ENCODE peak calls at places on chromosomes 2 and 18, in four cellular contexts. X, A, P and Z are unnamed samples.

GRCh38 chr2:241279413-241279812 is 36.1 kb downstream of the HDLBP start:
- DNase-seq in X (no peak), A (no peak), P (no peak), Z (no peak)

GRCh38 chr2:40300391-40300790 is 151.5 kb downstream of the SLC8A1 start:
- DNase-seq in X (no peak), A (no peak), P (no peak), Z (no peak)

GRCh38 chr2:240813231-240813921 is 6.6 kb downstream of the KIF1A start:
- DNase-seq in X (no peak), A (no peak), P (no peak), Z (no peak)

GRCh38 chr2:26934335-26934724 is 36.1 kb upstream of the MAPRE3 start:
- DNase-seq in X (no peak), A (no peak), P (no peak), Z (no peak)

GRCh38 chr2:122736279-122736678 is 980.8 kb downstream of the TSN start:
- DNase-seq in X (no peak), A (peak; percentile 3), P (no peak), Z (no peak)

GRCh38 chr2:241945311-241945710 is 75.8 kb downstream of the RTP5 start:
- DNase-seq in X (no peak), A (no peak), P (no peak), Z (no peak)

GRCh38 chr2:30503007-30503691 is 56.1 kb downstream of the LCLAT1 start:
- DNase-seq in X (no peak), A (peak; percentile 24), P (no peak), Z (no peak)

GRCh38 chr18:60649816-60650215 is 277.2 kb upstream of the MC4R start:
- DNase-seq in X (no peak), A (no peak), P (no peak), Z (no peak)

GRCh38 chr2:99775585-99775984 is 285.8 kb upstream of the REV1 start:
- DNase-seq in X (no peak), A (peak; percentile 59), P (no peak), Z (no peak)

GRCh38 chr2:71782323-71782722 is 329.0 kb downstream of the DYSF start:
- DNase-seq in X (no peak), A (no peak), P (no peak), Z (no peak)

GRCh38 chr2:224175538-224175937 is 136.5 kb upstream of the SERPINE2 start:
- DNase-seq in X (no peak), A (no peak), P (no peak), Z (no peak)

GRCh38 chr2:25920786-25921390 is 42.6 kb upstream of the ASXL2 start:
- DNase-seq in X (peak; percentile 26), A (no peak), P (no peak), Z (no peak)

GRCh38 chr2:150520887-150521664 is 33.6 kb upstream of the RND3 start:
- DNase-seq in X (no peak), A (peak; percentile 75), P (no peak), Z (no peak)

GRCh38 chr2:48088994-48089393 is 182.7 kb upstream of the FBXO11 start:
- DNase-seq in X (no peak), A (no peak), P (no peak), Z (no peak)

GRCh38 chr2:25323042-25323514 is 18.6 kb downstream of the DNMT3A start:
- DNase-seq in X (no peak), A (peak; percentile 22), P (no peak), Z (no peak)

GRCh38 chr2:146365041-146365440 is 1479.8 kb upstream of the ACVR2A start:
- DNase-seq in X (no peak), A (no peak), P (no peak), Z (no peak)

GRCh38 chr2:241011751-241012510 is 13.5 kb downstream of the SNED1 start:
- DNase-seq in X (peak; percentile 74), A (no peak), P (no peak), Z (peak; percentile 72)

GRCh38 chr2:58039170-58039611 is 7.4 kb upstream of the VRK2 start:
- DNase-seq in X (no peak), A (peak; percentile 46), P (no peak), Z (no peak)

GRCh38 chr2:54845514-54845913 is 122.1 kb downstream of the EML6 start:
- DNase-seq in X (no peak), A (peak; percentile 17), P (no peak), Z (no peak)

GRCh38 chr2:45000341-45000901 is 8.8 kb downstream of the SIX2 start:
- DNase-seq in X (no peak), A (no peak), P (no peak), Z (no peak)

GRCh38 chr2:17588031-17588430 is 47.5 kb downstream of the VSNL1 start:
- DNase-seq in X (no peak), A (no peak), P (no peak), Z (no peak)

GRCh38 chr2:9347411-9347853 is 75.9 kb downstream of the ITGB1BP1 start:
- DNase-seq in X (no peak), A (peak; percentile 94), P (no peak), Z (no peak)

GRCh38 chr2:133498615-133499585 is 69.4 kb downstream of the NCKAP5 start:
- DNase-seq in X (no peak), A (no peak), P (no peak), Z (no peak)

GRCh38 chr2:43317680-43318079 is 91.3 kb upstream of the ZFP36L2 start:
- DNase-seq in X (no peak), A (no peak), P (no peak), Z (no peak)
- TF ChIP-seq CTCF in X (no peak), A (no peak), P (no peak), Z (no peak)

GRCh38 chr2:70460333-70460732 is 93.3 kb downstream of the TGFA start:
- DNase-seq in X (no peak), A (no peak), P (no peak), Z (no peak)
- TF ChIP-seq CTCF in X (no peak), A (no peak), P (no peak), Z (no peak)

DNA sequence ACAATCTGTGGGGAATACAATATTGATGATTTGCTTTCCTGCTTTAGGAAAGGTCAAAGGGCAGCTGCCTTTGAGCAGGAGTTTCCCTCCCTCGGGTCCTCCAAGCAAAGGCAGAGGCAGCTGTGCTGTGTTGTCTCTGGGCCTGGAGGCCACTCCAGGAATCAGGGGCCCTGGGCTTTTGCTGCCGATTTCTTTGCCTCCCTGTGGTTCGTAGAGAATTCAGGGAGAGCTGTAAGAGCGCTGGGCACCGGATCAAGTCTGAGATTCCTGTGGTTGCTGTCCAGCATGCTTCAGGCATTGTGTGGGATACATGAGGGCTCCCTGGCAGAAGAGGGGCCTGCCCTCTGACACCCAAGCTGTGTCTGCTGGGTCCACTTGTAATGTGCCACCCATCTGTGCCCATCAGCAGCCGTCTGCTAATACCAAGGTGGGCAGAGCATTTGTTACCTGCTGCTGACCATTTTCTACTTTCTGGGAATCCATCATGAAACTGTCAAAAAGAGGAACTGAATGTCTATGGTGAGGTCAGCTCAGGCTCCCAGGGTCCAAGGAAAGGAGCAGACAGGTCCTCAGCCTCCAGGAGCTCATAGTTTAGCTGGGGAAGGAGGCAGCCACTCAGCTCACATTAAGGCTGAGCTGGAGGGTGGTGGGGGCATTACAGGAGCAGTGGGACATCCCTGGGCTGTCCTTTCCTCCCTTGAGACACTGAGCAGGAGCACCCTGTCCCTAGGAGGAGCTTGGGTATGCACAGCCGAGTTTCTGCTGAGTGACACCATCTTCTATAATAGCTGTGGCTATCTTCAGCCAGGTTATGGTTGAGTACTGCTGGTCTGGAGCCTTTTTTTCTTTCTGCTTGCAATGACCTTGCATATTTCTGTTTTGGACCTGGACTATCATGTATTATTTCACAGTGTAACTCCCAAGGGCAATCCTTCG is 68.5 kb downstream of the CTIF start:
- DNase-seq in X (peak; percentile 75), A (peak; percentile 92), P (no peak), Z (no peak)
- TF ChIP-seq CTCF in X (no peak), A (peak; percentile 4), P (no peak), Z (peak; percentile 26)

DNA sequence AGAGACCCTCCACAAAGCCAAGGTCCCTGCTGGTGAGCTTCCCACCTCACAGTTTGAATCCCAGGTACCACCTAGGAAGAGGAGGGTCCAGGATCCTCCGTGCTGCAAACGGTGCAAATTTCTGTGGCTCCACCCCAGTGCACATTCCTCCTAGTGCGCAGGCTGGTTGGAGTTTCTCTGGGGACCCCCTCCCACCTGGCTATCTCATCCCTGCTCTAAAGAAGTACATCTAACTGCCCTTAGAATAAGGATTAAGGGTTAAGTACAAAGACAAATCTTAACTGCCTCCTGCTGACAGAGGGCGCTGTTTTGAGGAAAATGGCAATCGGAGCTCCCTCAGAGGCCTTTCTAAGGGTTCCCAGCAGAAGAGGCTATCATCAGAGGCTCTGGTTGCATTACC is 109.6 kb upstream of the FSIP2 start:
- DNase-seq in X (no peak), A (no peak), P (peak; percentile 24), Z (no peak)
- TF ChIP-seq CTCF in X (no peak), A (no peak), P (no peak), Z (peak; percentile 34)

DNA sequence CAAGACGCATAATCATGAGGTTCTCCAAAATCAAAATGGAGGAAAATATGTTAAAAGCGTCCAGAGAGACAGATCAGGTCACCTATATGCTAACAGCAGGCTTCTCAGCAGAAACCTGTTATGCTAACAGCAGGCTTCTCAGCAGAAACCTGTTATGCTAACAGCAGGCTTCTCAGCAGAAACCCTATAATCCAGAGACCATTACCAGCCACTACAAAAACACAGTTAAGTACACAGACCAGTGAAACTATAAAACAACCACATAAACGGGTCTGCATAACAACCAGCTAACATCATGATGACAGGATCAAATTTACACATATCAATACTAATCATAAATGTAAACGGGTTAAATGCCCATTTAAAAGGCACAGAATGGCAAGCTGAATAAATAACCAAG is 1548.4 kb upstream of the TMEFF2 start:
- DNase-seq in X (no peak), A (no peak), P (no peak), Z (no peak)
- TF ChIP-seq CTCF in X (no peak), A (no peak), P (no peak), Z (no peak)

DNA sequence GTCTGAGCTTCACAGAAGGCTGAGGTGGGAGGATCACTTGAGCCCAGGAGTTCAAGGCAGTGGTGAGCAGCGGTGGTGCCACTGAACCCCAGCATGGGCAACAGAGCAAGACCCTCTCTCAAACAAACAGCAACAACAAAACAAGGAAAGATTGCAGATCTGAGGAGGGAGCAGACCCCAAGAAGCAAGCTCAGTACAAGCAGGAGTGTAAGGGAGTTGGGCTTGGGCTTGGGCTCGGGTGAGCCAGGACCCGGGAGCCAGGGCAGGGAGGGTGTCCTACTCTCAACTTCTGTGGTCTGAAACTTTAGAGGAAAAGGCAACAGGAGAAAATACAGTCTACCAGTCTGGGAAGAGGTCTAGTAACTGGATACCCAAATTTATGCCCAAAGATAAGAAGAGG is 92.0 kb upstream of the RAB12 start:
- DNase-seq in X (no peak), A (no peak), P (no peak), Z (no peak)
- TF ChIP-seq CTCF in X (no peak), A (no peak), P (no peak), Z (no peak)

GRCh38 chr2:85523062-85523905 is 15.7 kb upstream of the MAT2A start:
- DNase-seq in X (no peak), A (no peak), P (peak; percentile 56), Z (no peak)
- TF ChIP-seq CTCF in X (no peak), A (no peak), P (no peak), Z (no peak)

GRCh38 chr2:67842375-67842959 is 220.3 kb downstream of the C1D start:
- DNase-seq in X (no peak), A (no peak), P (no peak), Z (no peak)

GRCh38 chr2:67844024-67844540 is 218.7 kb downstream of the C1D start:
- DNase-seq in X (no peak), A (no peak), P (no peak), Z (no peak)

GRCh38 chr2:67848551-67848950 is 214.3 kb downstream of the C1D start:
- DNase-seq in X (no peak), A (no peak), P (no peak), Z (no peak)

GRCh38 chr2:67846341-67847070 is 216.3 kb downstream of the C1D start:
- DNase-seq in X (peak; percentile 90), A (peak; percentile 88), P (peak; percentile 82), Z (no peak)

GRCh38 chr2:67845557-67846114 is 217.2 kb downstream of the C1D start:
- DNase-seq in X (no peak), A (no peak), P (no peak), Z (no peak)
- TF ChIP-seq CTCF in X (no peak), A (no peak), P (no peak), Z (no peak)